ENCODE peak calls at places on chromosomes 7 and 10, in six cellular contexts. L is upper lobe of right lung; A is CD4-positive, alpha-beta T cell; N is WERI-Rb-1; K is PC-9; V is CD8-positive, alpha-beta memory T cell. C is an unnamed sample. For H3K9me3, the result is how much of the 10 kb centered on the place peaks cover.

GRCh38 chr7:134645935-134646334 is 718 bp upstream of the BPGM start:
- DNase-seq in L (no peak), A (peak), N (no peak), K (no peak), V (no peak), C (no peak)

GRCh38 chr10:93752761-93753160 is 5.0 kb upstream of the LGI1 start:
- DNase-seq in L (no peak), A (no peak), N (no peak), K (peak), V (no peak), C (no peak)

GRCh38 chr10:110893559-110894179 is 21.9 kb downstream of the PDCD4 start:
- DNase-seq in L (no peak), A (no peak), N (no peak), K (no peak), V (no peak), C (no peak)

GRCh38 chr7:128738570-128739047 is 550 bp upstream of the CALU start:
- DNase-seq in L (no peak), A (no peak), N (no peak), K (no peak), V (no peak), C (no peak)

GRCh38 chr10:42948040-42948439 is 128.8 kb upstream of the RET start:
- DNase-seq in L (no peak), A (no peak), N (no peak), K (no peak), V (no peak), C (no peak)

GRCh38 chr10:63726883-63727282 is 205.7 kb downstream of the REEP3 start:
- DNase-seq in L (no peak), A (no peak), N (no peak), K (no peak), V (no peak), C (no peak)

GRCh38 chr10:84237199-84238051 is 3.9 kb downstream of the LRIT1 start:
- DNase-seq in L (no peak), A (no peak), N (no peak), K (no peak), V (no peak), C (no peak)

GRCh38 chr7:77455334-77455733 is 39.2 kb upstream of the GSAP start:
- DNase-seq in L (no peak), A (no peak), N (no peak), K (peak), V (no peak), C (no peak)

GRCh38 chr10:30813872-30814471 is 184.4 kb upstream of the LYZL2 start:
- DNase-seq in L (no peak), A (no peak), N (no peak), K (no peak), V (no peak), C (no peak)

GRCh38 chr10:15884447-15884846 is 24.1 kb upstream of the MINDY3 start:
- DNase-seq in L (no peak), A (no peak), N (no peak), K (no peak), V (no peak), C (no peak)

GRCh38 chr10:71971311-71971731 is 7.1 kb downstream of the CHST3 start:
- DNase-seq in L (no peak), A (no peak), N (no peak), K (no peak), V (no peak), C (no peak)
- H3K27ac ChIP-seq in L (no peak), A (no peak), N (no peak), K (no peak), V (no peak), C (no peak)

GRCh38 chr10:131532745-131533341 is 221.3 kb upstream of the TCERG1L start:
- DNase-seq in L (no peak), A (no peak), N (peak), K (no peak), V (no peak), C (no peak)

GRCh38 chr10:131534836-131535235 is 223.3 kb upstream of the TCERG1L start:
- DNase-seq in L (no peak), A (no peak), N (no peak), K (no peak), V (no peak), C (no peak)

GRCh38 chr10:131533846-131534526 is 222.5 kb upstream of the TCERG1L start:
- DNase-seq in L (no peak), A (no peak), N (no peak), K (no peak), V (no peak), C (no peak)

GRCh38 chr10:131531265-131532190 is 220.0 kb upstream of the TCERG1L start:
- DNase-seq in L (no peak), A (no peak), N (no peak), K (no peak), V (no peak), C (no peak)

DNA sequence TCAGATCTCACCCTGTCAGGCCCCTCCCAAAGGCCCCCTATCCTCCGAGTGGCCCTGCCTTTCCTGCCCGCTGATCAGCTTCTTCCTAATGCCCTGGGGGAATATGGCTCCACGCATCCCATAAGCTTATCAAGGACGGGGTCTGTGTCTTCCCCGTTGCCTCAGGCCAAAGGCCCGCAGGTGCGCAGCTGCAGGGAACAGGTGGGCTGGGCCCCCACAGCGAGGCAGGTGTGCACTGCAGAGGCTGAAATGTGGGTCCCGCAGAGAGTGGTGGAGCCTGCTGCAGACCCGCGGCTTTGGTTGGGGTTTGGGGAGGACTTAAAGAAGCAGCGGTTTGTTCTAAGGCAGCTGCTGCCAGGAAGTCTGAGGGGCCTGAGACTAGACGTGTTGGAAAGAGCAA is 220.8 kb upstream of the TCERG1L start:
- DNase-seq in L (no peak), A (no peak), N (no peak), K (no peak), V (no peak), C (no peak)
- H3K9me3 ChIP-seq in L (under half), A (under half), N (under half), K (under half), V (under half), C (under half)

GRCh38 chr7:33807779-33808482 is 97.4 kb upstream of the BMPER start:
- DNase-seq in L (no peak), A (no peak), N (peak), K (peak), V (no peak), C (no peak)

GRCh38 chr7:33807158-33807530 is 98.2 kb upstream of the BMPER start:
- DNase-seq in L (no peak), A (no peak), N (no peak), K (no peak), V (no peak), C (no peak)

GRCh38 chr7:33805630-33806233 is 99.6 kb upstream of the BMPER start:
- DNase-seq in L (no peak), A (no peak), N (no peak), K (no peak), V (no peak), C (no peak)

GRCh38 chr7:33804261-33804660 is 101.1 kb upstream of the BMPER start:
- DNase-seq in L (no peak), A (no peak), N (no peak), K (no peak), V (no peak), C (no peak)

GRCh38 chr7:33806284-33807157 is 98.8 kb upstream of the BMPER start:
- DNase-seq in L (no peak), A (no peak), N (no peak), K (no peak), V (no peak), C (no peak)
- H3K27ac ChIP-seq in L (no peak), A (no peak), N (no peak), K (no peak), V (no peak), C (peak)

GRCh38 chr7:64997927-64998391 is 7.1 kb upstream of the ZNF117 start:
- DNase-seq in L (no peak), A (no peak), N (no peak), K (peak), V (no peak), C (no peak)
- H3K9me3 ChIP-seq in L (under half), A (half or more), N (under half), K (half or more), V (under half), C (under half)

GRCh38 chr7:106063039-106063438 is 49.1 kb downstream of the SYPL1 start:
- DNase-seq in L (no peak), A (no peak), N (no peak), K (peak), V (no peak), C (no peak)
- H3K27ac ChIP-seq in L (no peak), A (no peak), N (no peak), K (peak), V (no peak), C (no peak)

DNA sequence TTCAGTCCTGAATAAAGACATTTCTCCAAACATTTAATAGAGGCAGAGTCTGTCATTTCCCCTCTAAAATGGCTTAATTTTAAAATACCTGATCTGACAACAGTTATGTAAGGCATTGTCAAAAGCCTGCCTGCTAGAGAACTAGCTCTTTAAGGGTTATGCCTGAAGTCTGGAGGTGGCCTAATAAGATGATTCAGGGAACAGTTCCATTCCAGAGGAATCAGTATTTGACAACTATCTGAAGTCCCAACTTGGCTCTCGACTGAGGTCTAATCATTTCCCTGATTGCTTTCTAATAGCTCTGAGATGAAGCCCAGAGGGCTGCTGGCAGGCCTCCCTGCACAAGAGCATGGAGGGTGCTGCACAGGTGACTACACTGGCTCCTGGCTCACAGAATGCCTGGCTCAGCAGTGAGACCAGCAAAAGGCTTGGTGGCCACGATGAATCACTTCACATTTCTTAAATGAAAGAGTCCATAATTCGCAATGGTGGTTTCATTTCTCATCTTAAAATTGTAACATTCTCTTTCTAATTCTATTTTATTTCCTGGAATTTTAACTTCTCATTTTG is 509.6 kb upstream of the POM121L12 start:
- DNase-seq in L (no peak), A (no peak), N (no peak), K (no peak), V (no peak), C (no peak)
- H3K9me3 ChIP-seq in L (under half), A (under half), N (under half), K (under half), V (under half), C (under half)

GRCh38 chr10:5698062-5698461 is 13.4 kb downstream of the TASOR2 start:
- DNase-seq in L (no peak), A (no peak), N (no peak), K (no peak), V (no peak), C (no peak)
- H3K27ac ChIP-seq in L (no peak), A (no peak), N (no peak), K (no peak), V (no peak), C (no peak)

DNA sequence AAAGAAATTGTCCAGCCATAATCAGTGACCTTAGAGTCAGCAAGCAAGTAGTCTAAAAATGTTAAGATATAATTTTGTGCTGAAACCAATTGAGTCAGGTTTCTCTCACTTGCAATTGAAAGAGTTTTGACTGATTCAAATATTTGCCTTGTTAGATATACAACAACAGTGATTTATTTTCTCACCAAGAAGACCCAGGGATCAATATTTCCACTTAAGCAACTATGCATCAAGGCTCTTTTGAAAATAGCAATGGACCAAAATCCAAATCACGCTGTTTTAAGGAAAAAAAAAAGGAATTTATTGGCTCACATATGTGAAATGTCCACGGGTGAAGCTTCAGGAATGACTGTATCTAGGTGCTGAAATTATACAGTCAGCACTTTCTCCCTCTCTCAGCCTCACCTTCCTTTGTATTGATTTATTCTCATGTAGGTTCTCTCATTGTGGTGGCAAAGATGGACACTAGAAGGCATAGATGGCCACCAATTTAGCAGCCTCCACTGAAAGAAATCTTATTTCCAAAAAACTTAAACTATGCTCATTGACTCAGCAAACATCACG is 9.7 kb upstream of the FKBP9 start:
- DNase-seq in L (no peak), A (no peak), N (no peak), K (no peak), V (no peak), C (no peak)
- H3K9me3 ChIP-seq in L (under half), A (under half), N (under half), K (under half), V (under half), C (under half)

DNA sequence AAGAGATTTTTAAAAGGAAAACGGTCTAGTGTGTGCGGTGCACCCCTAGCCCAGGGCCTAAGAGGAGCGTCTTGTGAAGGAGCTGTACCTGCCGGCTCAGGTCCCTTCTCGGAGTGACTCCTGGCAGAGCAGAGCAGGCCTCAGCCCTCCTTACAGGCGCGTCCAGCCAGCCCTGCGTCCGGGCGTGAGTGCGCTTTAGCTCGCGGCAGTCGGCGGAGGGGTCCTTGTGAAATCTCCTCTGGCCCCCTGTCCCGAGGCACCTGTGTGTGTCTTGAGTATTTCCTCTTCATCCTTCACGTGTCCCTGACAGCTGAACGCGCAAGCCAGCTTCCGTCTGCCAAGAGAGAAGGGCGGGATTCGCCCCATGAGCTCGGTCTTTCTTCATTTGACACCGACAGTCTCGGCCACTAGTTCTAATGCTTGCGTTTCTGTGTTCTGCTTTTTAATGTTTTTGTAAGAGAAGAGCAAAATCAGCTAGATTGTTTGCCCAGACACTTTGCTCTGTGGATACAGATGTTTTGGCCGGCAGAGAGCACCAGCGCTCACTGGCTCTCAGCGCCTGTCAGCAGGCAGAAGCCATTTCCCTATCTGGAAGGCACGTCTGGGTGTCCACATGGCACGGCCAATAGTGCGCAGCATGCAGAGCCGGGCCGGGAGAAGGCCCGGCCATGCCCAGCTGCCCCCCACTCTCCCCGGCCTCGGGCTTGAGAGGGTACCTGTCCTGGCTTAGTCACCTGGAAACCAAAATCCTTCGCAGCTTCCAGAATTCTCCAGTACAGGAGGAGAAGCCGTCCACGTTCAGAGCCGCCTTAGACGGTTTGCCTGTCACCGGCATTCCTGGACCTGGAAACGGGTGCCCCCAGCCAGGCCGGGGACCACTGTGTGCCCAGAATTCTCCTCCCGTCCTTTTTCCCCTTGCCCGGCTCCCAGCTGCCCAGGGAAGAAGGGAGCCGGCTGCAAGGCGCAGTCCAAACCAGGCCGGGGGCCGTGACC is 7.0 kb downstream of the GET4 start:
- DNase-seq in L (no peak), A (no peak), N (no peak), K (no peak), V (no peak), C (no peak)
- H3K27ac ChIP-seq in L (no peak), A (no peak), N (no peak), K (no peak), V (no peak), C (no peak)

DNA sequence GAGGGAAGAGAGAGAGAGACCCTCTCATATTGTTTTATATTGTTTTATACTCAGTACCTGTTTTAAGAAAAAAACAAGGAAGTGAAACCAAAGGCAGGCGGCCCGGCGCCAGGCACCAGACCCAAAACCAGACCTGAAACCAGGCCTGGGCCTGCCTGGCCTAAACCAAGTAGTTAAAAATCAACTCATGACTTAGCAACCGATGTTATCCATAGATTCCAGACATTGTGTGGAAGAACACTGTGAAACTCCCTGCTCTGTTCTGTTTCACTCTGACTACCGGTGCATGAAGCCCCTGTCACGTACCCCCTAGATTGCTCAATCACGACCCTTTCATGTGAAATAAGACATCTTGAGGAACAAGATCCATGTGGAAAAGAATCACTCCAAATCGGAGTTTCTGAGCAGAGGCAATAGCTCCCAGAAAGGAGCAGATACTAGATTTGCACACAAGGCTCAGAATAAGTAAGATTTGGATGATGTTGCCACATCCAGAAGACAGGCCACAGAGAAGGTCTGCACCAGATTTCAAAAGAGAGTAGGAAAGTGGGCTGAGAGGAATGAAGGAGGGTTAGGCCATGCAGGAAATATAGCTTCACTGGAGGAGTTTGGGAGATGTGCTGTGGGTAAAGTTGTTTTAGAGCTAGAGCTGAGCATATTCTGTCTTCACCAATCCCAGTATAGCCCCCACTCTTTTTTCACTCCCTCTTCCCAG is 8.7 kb upstream of the ZNF248 start:
- DNase-seq in L (no peak), A (no peak), N (no peak), K (no peak), V (no peak), C (no peak)
- H3K9me3 ChIP-seq in L (under half), A (under half), N (under half), K (under half), V (under half), C (under half)

C was measured in lower lobe of right lung.